ENCODE peak calls at places on chromosomes 2 and 18, in ten cellular contexts. One of them, this sample, is unnamed.

GRCh38 chr2:9178110-9178904 is 28.3 kb upstream of the ASAP2 start:
- DNase-seq in activated CD4-positive, alpha-beta T cell treated with anti-CD3 and anti-CD28 coated beads, Interleukin-2, amount 10 ng/mL, durations not matched to agents 24 days and 14 days: no peak
- DNase-seq in HT1080: peak
- DNase-seq in stimulated activated naive CD4-positive, alpha-beta T cell: no peak
- DNase-seq in neural progenitor cell: no peak
- DNase-seq in dermis blood vessel endothelial cell: no peak
- DNase-seq in OCI-LY7: peak
- DNase-seq in mammary epithelial cell: peak
- DNase-seq in cardiac fibroblast: no peak
- DNase-seq in mesendoderm: peak
- DNase-seq in this sample: peak

GRCh38 chr18:58308463-58308862 is 264.4 kb downstream of the NEDD4L start:
- DNase-seq in mesendoderm: no peak
- DNase-seq in OCI-LY7: no peak
- DNase-seq in activated CD4-positive, alpha-beta T cell treated with anti-CD3 and anti-CD28 coated beads, Interleukin-2, amount 10 ng/mL, durations not matched to agents 24 days and 14 days: no peak
- DNase-seq in dermis blood vessel endothelial cell: no peak
- DNase-seq in stimulated activated naive CD4-positive, alpha-beta T cell: no peak
- DNase-seq in mammary epithelial cell: no peak
- DNase-seq in cardiac fibroblast: no peak
- DNase-seq in HT1080: no peak
- DNase-seq in neural progenitor cell: no peak
- DNase-seq in this sample: no peak

GRCh38 chr2:32680937-32681336 is 53.1 kb downstream of the TTC27 start:
- DNase-seq in activated CD4-positive, alpha-beta T cell treated with anti-CD3 and anti-CD28 coated beads, Interleukin-2, amount 10 ng/mL, durations not matched to agents 24 days and 14 days: no peak
- DNase-seq in HT1080: no peak
- DNase-seq in mammary epithelial cell: no peak
- DNase-seq in OCI-LY7: no peak
- DNase-seq in neural progenitor cell: peak
- DNase-seq in stimulated activated naive CD4-positive, alpha-beta T cell: no peak
- DNase-seq in cardiac fibroblast: no peak
- DNase-seq in dermis blood vessel endothelial cell: peak
- DNase-seq in mesendoderm: no peak
- DNase-seq in this sample: no peak

GRCh38 chr18:45517181-45517741 is 98.0 kb upstream of the SLC14A2 start:
- DNase-seq in activated CD4-positive, alpha-beta T cell treated with anti-CD3 and anti-CD28 coated beads, Interleukin-2, amount 10 ng/mL, durations not matched to agents 24 days and 14 days: no peak
- DNase-seq in mammary epithelial cell: no peak
- DNase-seq in dermis blood vessel endothelial cell: no peak
- DNase-seq in cardiac fibroblast: peak
- DNase-seq in mesendoderm: peak
- DNase-seq in stimulated activated naive CD4-positive, alpha-beta T cell: no peak
- DNase-seq in OCI-LY7: no peak
- DNase-seq in HT1080: no peak
- DNase-seq in neural progenitor cell: peak
- DNase-seq in this sample: no peak

GRCh38 chr2:194383404-194383803 is 1273.6 kb upstream of the SLC39A10 start:
- DNase-seq in neural progenitor cell: peak
- DNase-seq in dermis blood vessel endothelial cell: peak
- DNase-seq in activated CD4-positive, alpha-beta T cell treated with anti-CD3 and anti-CD28 coated beads, Interleukin-2, amount 10 ng/mL, durations not matched to agents 24 days and 14 days: no peak
- DNase-seq in stimulated activated naive CD4-positive, alpha-beta T cell: no peak
- DNase-seq in mammary epithelial cell: peak
- DNase-seq in mesendoderm: peak
- DNase-seq in cardiac fibroblast: no peak
- DNase-seq in OCI-LY7: peak
- DNase-seq in HT1080: no peak
- DNase-seq in this sample: no peak

GRCh38 chr2:231245253-231246094 is 47.0 kb downstream of the ARMC9 start:
- DNase-seq in neural progenitor cell: no peak
- DNase-seq in cardiac fibroblast: peak
- DNase-seq in mesendoderm: peak
- DNase-seq in dermis blood vessel endothelial cell: peak
- DNase-seq in OCI-LY7: peak
- DNase-seq in mammary epithelial cell: peak
- DNase-seq in HT1080: peak
- DNase-seq in activated CD4-positive, alpha-beta T cell treated with anti-CD3 and anti-CD28 coated beads, Interleukin-2, amount 10 ng/mL, durations not matched to agents 24 days and 14 days: no peak
- DNase-seq in stimulated activated naive CD4-positive, alpha-beta T cell: no peak
- DNase-seq in this sample: no peak

GRCh38 chr2:172938713-172939375 is 136.8 kb upstream of the MAP3K20 start:
- DNase-seq in mesendoderm: no peak
- DNase-seq in stimulated activated naive CD4-positive, alpha-beta T cell: no peak
- DNase-seq in OCI-LY7: no peak
- DNase-seq in cardiac fibroblast: peak
- DNase-seq in mammary epithelial cell: no peak
- DNase-seq in neural progenitor cell: no peak
- DNase-seq in dermis blood vessel endothelial cell: no peak
- DNase-seq in HT1080: no peak
- DNase-seq in activated CD4-positive, alpha-beta T cell treated with anti-CD3 and anti-CD28 coated beads, Interleukin-2, amount 10 ng/mL, durations not matched to agents 24 days and 14 days: no peak
- DNase-seq in this sample: no peak

GRCh38 chr2:239630618-239631286 is 229.9 kb upstream of the HDAC4 start:
- DNase-seq in stimulated activated naive CD4-positive, alpha-beta T cell: no peak
- DNase-seq in activated CD4-positive, alpha-beta T cell treated with anti-CD3 and anti-CD28 coated beads, Interleukin-2, amount 10 ng/mL, durations not matched to agents 24 days and 14 days: no peak
- DNase-seq in dermis blood vessel endothelial cell: no peak
- DNase-seq in HT1080: peak
- DNase-seq in neural progenitor cell: no peak
- DNase-seq in cardiac fibroblast: peak
- DNase-seq in OCI-LY7: no peak
- DNase-seq in mesendoderm: no peak
- DNase-seq in mammary epithelial cell: peak
- DNase-seq in this sample: no peak

GRCh38 chr2:159249955-159250723 is 36.4 kb downstream of the WDSUB1 start:
- DNase-seq in HT1080: peak
- DNase-seq in OCI-LY7: peak
- DNase-seq in activated CD4-positive, alpha-beta T cell treated with anti-CD3 and anti-CD28 coated beads, Interleukin-2, amount 10 ng/mL, durations not matched to agents 24 days and 14 days: no peak
- DNase-seq in cardiac fibroblast: peak
- DNase-seq in neural progenitor cell: no peak
- DNase-seq in dermis blood vessel endothelial cell: peak
- DNase-seq in stimulated activated naive CD4-positive, alpha-beta T cell: no peak
- DNase-seq in mesendoderm: no peak
- DNase-seq in mammary epithelial cell: peak
- DNase-seq in this sample: peak

GRCh38 chr2:111671426-111672150 is 212.4 kb downstream of the ANAPC1 start:
- DNase-seq in neural progenitor cell: no peak
- DNase-seq in mesendoderm: no peak
- DNase-seq in HT1080: no peak
- DNase-seq in stimulated activated naive CD4-positive, alpha-beta T cell: no peak
- DNase-seq in OCI-LY7: peak
- DNase-seq in dermis blood vessel endothelial cell: peak
- DNase-seq in cardiac fibroblast: peak
- DNase-seq in activated CD4-positive, alpha-beta T cell treated with anti-CD3 and anti-CD28 coated beads, Interleukin-2, amount 10 ng/mL, durations not matched to agents 24 days and 14 days: no peak
- DNase-seq in mammary epithelial cell: no peak
- DNase-seq in this sample: no peak

GRCh38 chr18:50986360-50987087 is 18.7 kb downstream of the ELAC1 start:
- DNase-seq in activated CD4-positive, alpha-beta T cell treated with anti-CD3 and anti-CD28 coated beads, Interleukin-2, amount 10 ng/mL, durations not matched to agents 24 days and 14 days: no peak
- DNase-seq in OCI-LY7: no peak
- DNase-seq in dermis blood vessel endothelial cell: peak
- DNase-seq in neural progenitor cell: no peak
- DNase-seq in mesendoderm: peak
- DNase-seq in HT1080: peak
- DNase-seq in stimulated activated naive CD4-positive, alpha-beta T cell: no peak
- DNase-seq in cardiac fibroblast: no peak
- DNase-seq in mammary epithelial cell: no peak
- DNase-seq in this sample: peak

GRCh38 chr2:3278521-3279218 is 98.9 kb downstream of the EIPR1 start:
- DNase-seq in neural progenitor cell: no peak
- DNase-seq in cardiac fibroblast: no peak
- DNase-seq in stimulated activated naive CD4-positive, alpha-beta T cell: no peak
- DNase-seq in OCI-LY7: no peak
- DNase-seq in HT1080: no peak
- DNase-seq in mesendoderm: no peak
- DNase-seq in dermis blood vessel endothelial cell: no peak
- DNase-seq in mammary epithelial cell: no peak
- DNase-seq in activated CD4-positive, alpha-beta T cell treated with anti-CD3 and anti-CD28 coated beads, Interleukin-2, amount 10 ng/mL, durations not matched to agents 24 days and 14 days: no peak
- DNase-seq in this sample: no peak

GRCh38 chr2:48202863-48203642 is 296.8 kb upstream of the FBXO11 start:
- DNase-seq in mammary epithelial cell: no peak
- DNase-seq in cardiac fibroblast: no peak
- DNase-seq in stimulated activated naive CD4-positive, alpha-beta T cell: no peak
- DNase-seq in neural progenitor cell: no peak
- DNase-seq in OCI-LY7: no peak
- DNase-seq in activated CD4-positive, alpha-beta T cell treated with anti-CD3 and anti-CD28 coated beads, Interleukin-2, amount 10 ng/mL, durations not matched to agents 24 days and 14 days: no peak
- DNase-seq in HT1080: no peak
- DNase-seq in mesendoderm: no peak
- DNase-seq in dermis blood vessel endothelial cell: no peak
- DNase-seq in this sample: no peak

GRCh38 chr2:128563348-128563687 is 244.7 kb upstream of the HS6ST1 start:
- DNase-seq in mesendoderm: no peak
- DNase-seq in HT1080: no peak
- DNase-seq in cardiac fibroblast: peak
- DNase-seq in dermis blood vessel endothelial cell: no peak
- DNase-seq in mammary epithelial cell: no peak
- DNase-seq in neural progenitor cell: no peak
- DNase-seq in activated CD4-positive, alpha-beta T cell treated with anti-CD3 and anti-CD28 coated beads, Interleukin-2, amount 10 ng/mL, durations not matched to agents 24 days and 14 days: no peak
- DNase-seq in OCI-LY7: no peak
- DNase-seq in stimulated activated naive CD4-positive, alpha-beta T cell: no peak
- DNase-seq in this sample: no peak

GRCh38 chr2:42974697-42975357 is 182.4 kb upstream of the HAAO start:
- DNase-seq in OCI-LY7: peak
- DNase-seq in cardiac fibroblast: peak
- DNase-seq in activated CD4-positive, alpha-beta T cell treated with anti-CD3 and anti-CD28 coated beads, Interleukin-2, amount 10 ng/mL, durations not matched to agents 24 days and 14 days: peak
- DNase-seq in neural progenitor cell: peak
- DNase-seq in stimulated activated naive CD4-positive, alpha-beta T cell: peak
- DNase-seq in mesendoderm: peak
- DNase-seq in mammary epithelial cell: no peak
- DNase-seq in HT1080: peak
- DNase-seq in dermis blood vessel endothelial cell: peak
- DNase-seq in this sample: peak

GRCh38 chr2:24888177-24888576 is 31.9 kb downstream of the ADCY3 start:
- DNase-seq in neural progenitor cell: no peak
- DNase-seq in HT1080: no peak
- DNase-seq in stimulated activated naive CD4-positive, alpha-beta T cell: no peak
- DNase-seq in OCI-LY7: no peak
- DNase-seq in mesendoderm: no peak
- DNase-seq in activated CD4-positive, alpha-beta T cell treated with anti-CD3 and anti-CD28 coated beads, Interleukin-2, amount 10 ng/mL, durations not matched to agents 24 days and 14 days: no peak
- DNase-seq in cardiac fibroblast: no peak
- DNase-seq in mammary epithelial cell: no peak
- DNase-seq in dermis blood vessel endothelial cell: no peak
- DNase-seq in this sample: no peak

GRCh38 chr18:2002178-2002577 is 569.1 kb downstream of the METTL4 start:
- DNase-seq in cardiac fibroblast: peak
- DNase-seq in mesendoderm: peak
- DNase-seq in OCI-LY7: no peak
- DNase-seq in HT1080: no peak
- DNase-seq in mammary epithelial cell: no peak
- DNase-seq in neural progenitor cell: peak
- DNase-seq in activated CD4-positive, alpha-beta T cell treated with anti-CD3 and anti-CD28 coated beads, Interleukin-2, amount 10 ng/mL, durations not matched to agents 24 days and 14 days: no peak
- DNase-seq in stimulated activated naive CD4-positive, alpha-beta T cell: no peak
- DNase-seq in dermis blood vessel endothelial cell: no peak
- DNase-seq in this sample: no peak

GRCh38 chr2:84815146-84815545 is 65.7 kb downstream of the TRABD2A start:
- DNase-seq in OCI-LY7: no peak
- DNase-seq in mammary epithelial cell: no peak
- DNase-seq in stimulated activated naive CD4-positive, alpha-beta T cell: no peak
- DNase-seq in activated CD4-positive, alpha-beta T cell treated with anti-CD3 and anti-CD28 coated beads, Interleukin-2, amount 10 ng/mL, durations not matched to agents 24 days and 14 days: no peak
- DNase-seq in dermis blood vessel endothelial cell: no peak
- DNase-seq in HT1080: peak
- DNase-seq in mesendoderm: no peak
- DNase-seq in cardiac fibroblast: no peak
- DNase-seq in neural progenitor cell: no peak
- DNase-seq in this sample: no peak

GRCh38 chr18:80179857-80180558 is 67.3 kb downstream of the PARD6G start:
- DNase-seq in mammary epithelial cell: peak
- DNase-seq in activated CD4-positive, alpha-beta T cell treated with anti-CD3 and anti-CD28 coated beads, Interleukin-2, amount 10 ng/mL, durations not matched to agents 24 days and 14 days: no peak
- DNase-seq in HT1080: no peak
- DNase-seq in neural progenitor cell: no peak
- DNase-seq in OCI-LY7: no peak
- DNase-seq in dermis blood vessel endothelial cell: no peak
- DNase-seq in mesendoderm: no peak
- DNase-seq in cardiac fibroblast: no peak
- DNase-seq in stimulated activated naive CD4-positive, alpha-beta T cell: no peak
- DNase-seq in this sample: no peak

GRCh38 chr2:36976065-36976464 is 9.7 kb upstream of the STRN start:
- DNase-seq in cardiac fibroblast: no peak
- DNase-seq in stimulated activated naive CD4-positive, alpha-beta T cell: no peak
- DNase-seq in mammary epithelial cell: no peak
- DNase-seq in mesendoderm: no peak
- DNase-seq in neural progenitor cell: no peak
- DNase-seq in dermis blood vessel endothelial cell: no peak
- DNase-seq in HT1080: no peak
- DNase-seq in activated CD4-positive, alpha-beta T cell treated with anti-CD3 and anti-CD28 coated beads, Interleukin-2, amount 10 ng/mL, durations not matched to agents 24 days and 14 days: no peak
- DNase-seq in OCI-LY7: no peak
- DNase-seq in this sample: no peak

GRCh38 chr2:86301010-86301409 is 36.4 kb downstream of the REEP1 start:
- DNase-seq in dermis blood vessel endothelial cell: peak
- DNase-seq in OCI-LY7: no peak
- DNase-seq in mesendoderm: peak
- DNase-seq in activated CD4-positive, alpha-beta T cell treated with anti-CD3 and anti-CD28 coated beads, Interleukin-2, amount 10 ng/mL, durations not matched to agents 24 days and 14 days: no peak
- DNase-seq in stimulated activated naive CD4-positive, alpha-beta T cell: no peak
- DNase-seq in neural progenitor cell: peak
- DNase-seq in cardiac fibroblast: no peak
- DNase-seq in HT1080: peak
- DNase-seq in mammary epithelial cell: no peak
- DNase-seq in this sample: no peak

This sample was measured in RCC 7860.